ENCODE peak calls at places on chromosomes 13 and 19, in seven cellular contexts. N is right lobe of liver, D is astrocyte of the spinal cord, K is breast epithelium, U is gastrocnemius medialis, Z is psoas muscle, M is cardiac muscle cell. F is an unnamed sample.

GRCh38 chr19:32599736-32600157 is 18.8 kb downstream of the PDCD5 start:
- DNase-seq in N (no peak), U (no peak), Z (no peak), K (no peak), M (peak), D (peak), F (peak)

GRCh38 chr13:104408733-104409132 is 1342.5 kb upstream of the SLC10A2 start:
- DNase-seq in D (peak), Z (no peak), K (no peak), U (no peak), N (no peak), M (peak), F (no peak)

GRCh38 chr13:112684444-112684843 is 5.4 kb upstream of the ATP11A start:
- DNase-seq in N (no peak), D (no peak), U (no peak), K (peak), Z (no peak), M (no peak), F (no peak)

GRCh38 chr13:42758515-42758914 is 22.9 kb upstream of the FAM216B start:
- DNase-seq in D (no peak), N (no peak), Z (no peak), U (no peak), K (no peak), M (no peak), F (no peak)

GRCh38 chr19:9052894-9053293 is 34.0 kb upstream of the OR1M1 start:
- DNase-seq in N (no peak), M (no peak), U (no peak), K (no peak), Z (no peak), D (no peak), F (no peak)

GRCh38 chr13:75444016-75444415 is 38.0 kb downstream of the TBC1D4 start:
- DNase-seq in Z (no peak), K (no peak), U (no peak), N (no peak), M (no peak), D (no peak), F (no peak)

GRCh38 chr13:104843328-104843727 is 1692.1 kb downstream of the EFNB2 start:
- DNase-seq in M (no peak), U (no peak), N (no peak), Z (no peak), K (no peak), D (no peak), F (no peak)

GRCh38 chr13:60765700-60766411 is 368.8 kb downstream of the TDRD3 start:
- DNase-seq in D (peak), Z (no peak), M (peak), N (no peak), U (no peak), K (no peak), F (peak)

GRCh38 chr13:59906413-59907027 is 257.2 kb downstream of the DIAPH3 start:
- DNase-seq in U (no peak), M (peak), K (no peak), N (no peak), Z (no peak), D (peak), F (peak)

GRCh38 chr13:112443191-112444000 is 67.2 kb downstream of the SPACA7 start:
- DNase-seq in D (no peak), N (no peak), K (no peak), Z (no peak), M (no peak), U (no peak), F (no peak)

GRCh38 chr13:23504188-23504587 is 66.0 kb upstream of the TNFRSF19 start:
- DNase-seq in U (no peak), N (no peak), M (no peak), Z (no peak), D (no peak), K (no peak), F (no peak)

GRCh38 chr13:78606471-78607408 is 3.4 kb upstream of the POU4F1 start:
- DNase-seq in Z (no peak), K (no peak), M (no peak), D (no peak), U (no peak), N (no peak), F (no peak)

GRCh38 chr13:49828452-49828851 is 36.0 kb upstream of the KPNA3 start:
- DNase-seq in U (no peak), M (no peak), D (no peak), K (no peak), Z (no peak), N (no peak), F (no peak)

GRCh38 chr13:41268764-41269163 is 5.4 kb upstream of the MTRF1 start:
- DNase-seq in Z (no peak), U (no peak), M (peak), N (no peak), D (peak), K (no peak), F (no peak)

GRCh38 chr13:51675385-51675784 is 91.1 kb downstream of the WDFY2 start:
- DNase-seq in Z (no peak), K (no peak), M (no peak), N (no peak), U (no peak), D (no peak), F (no peak)

GRCh38 chr13:48431431-48431830 is 18.5 kb upstream of the LPAR6 start:
- DNase-seq in M (peak), D (peak), K (no peak), Z (no peak), N (no peak), U (no peak), F (no peak)

GRCh38 chr19:55179570-55180484 is at the start of gene SYT5:
- DNase-seq in M (peak), U (no peak), K (no peak), D (no peak), N (peak), Z (no peak), F (no peak)

DNA sequence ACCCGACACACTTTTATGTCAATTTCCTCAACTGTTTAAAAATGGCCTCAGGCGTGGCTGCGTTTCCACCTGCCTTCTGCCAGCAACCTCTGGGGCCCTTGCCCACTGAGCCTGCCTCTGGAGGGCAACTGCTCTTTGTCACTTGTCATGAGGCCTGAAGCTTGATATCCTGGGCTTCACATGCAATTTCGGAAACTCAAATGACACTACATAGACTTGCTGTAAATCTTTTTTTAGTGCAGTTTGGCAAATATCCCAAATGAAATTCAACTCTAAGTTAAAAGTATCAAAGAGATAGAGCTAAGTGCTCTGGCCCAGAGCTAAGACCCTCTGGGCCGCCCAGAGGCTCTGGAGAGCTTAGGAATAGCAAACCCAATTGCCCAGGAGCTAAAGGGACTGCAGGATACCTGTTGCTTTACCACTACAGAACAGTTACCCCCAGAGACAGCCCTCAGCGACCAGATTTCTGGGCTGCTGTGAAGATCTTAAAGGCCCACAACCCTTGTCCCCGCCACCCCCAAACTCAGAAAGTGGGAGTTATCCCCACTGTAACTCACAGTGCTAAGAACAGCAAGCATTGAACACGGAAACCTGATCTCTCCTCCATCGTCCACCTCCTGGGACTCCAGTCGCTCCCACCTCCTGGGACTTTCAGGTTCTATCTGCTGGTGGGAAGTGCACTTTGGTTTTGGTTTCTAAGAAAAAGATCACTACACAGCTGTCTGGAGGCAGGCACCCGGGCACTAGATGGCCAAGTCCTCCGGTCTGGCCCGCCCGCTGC is 19.4 kb downstream of the GJA3 start:
- DNase-seq in Z (no peak), M (no peak), D (no peak), N (no peak), K (no peak), U (no peak), F (no peak)
- H3K4me3 ChIP-seq in Z (peak), M (no peak), D (no peak), N (no peak), K (no peak), U (peak), F (no peak)

GRCh38 chr19:57779220-57779845 is 9.9 kb downstream of the ZNF586 start:
- DNase-seq in Z (no peak), N (no peak), K (no peak), M (no peak), U (no peak), D (peak), F (peak)

GRCh38 chr19:57778358-57778757 is 8.9 kb downstream of the ZNF586 start:
- DNase-seq in N (no peak), K (no peak), M (no peak), U (no peak), Z (no peak), D (no peak), F (no peak)

GRCh38 chr19:57773488-57773887 is 4.0 kb downstream of the ZNF586 start:
- DNase-seq in D (no peak), U (no peak), M (no peak), K (no peak), Z (no peak), N (no peak), F (no peak)

GRCh38 chr19:57771417-57771816 is 1.9 kb downstream of the ZNF586 start:
- DNase-seq in Z (no peak), N (no peak), U (no peak), M (no peak), D (no peak), K (no peak), F (no peak)

GRCh38 chr19:57776764-57777296 is 7.4 kb downstream of the ZNF586 start:
- DNase-seq in Z (no peak), K (no peak), N (no peak), M (no peak), U (no peak), D (no peak), F (no peak)
- TF ChIP-seq CTCF in Z (no peak), K (no peak), N (no peak), M (no peak), U (no peak), D (no peak), F (no peak)

GRCh38 chr19:1130801-1131717 is 27.3 kb downstream of the GPX4 start:
- DNase-seq in K (no peak), D (no peak), M (peak), N (no peak), U (no peak), Z (no peak), F (peak)

GRCh38 chr19:1131718-1132552 is 28.1 kb downstream of the GPX4 start:
- DNase-seq in Z (peak), N (peak), M (peak), D (peak), K (peak), U (peak), F (peak)

GRCh38 chr19:1134431-1134830 is 30.6 kb downstream of the GPX4 start:
- DNase-seq in Z (no peak), D (no peak), N (no peak), K (no peak), M (peak), U (no peak), F (peak)

GRCh38 chr19:1133471-1133929 is 29.7 kb downstream of the GPX4 start:
- DNase-seq in U (no peak), Z (no peak), K (no peak), N (no peak), D (no peak), M (peak), F (no peak)

DNA sequence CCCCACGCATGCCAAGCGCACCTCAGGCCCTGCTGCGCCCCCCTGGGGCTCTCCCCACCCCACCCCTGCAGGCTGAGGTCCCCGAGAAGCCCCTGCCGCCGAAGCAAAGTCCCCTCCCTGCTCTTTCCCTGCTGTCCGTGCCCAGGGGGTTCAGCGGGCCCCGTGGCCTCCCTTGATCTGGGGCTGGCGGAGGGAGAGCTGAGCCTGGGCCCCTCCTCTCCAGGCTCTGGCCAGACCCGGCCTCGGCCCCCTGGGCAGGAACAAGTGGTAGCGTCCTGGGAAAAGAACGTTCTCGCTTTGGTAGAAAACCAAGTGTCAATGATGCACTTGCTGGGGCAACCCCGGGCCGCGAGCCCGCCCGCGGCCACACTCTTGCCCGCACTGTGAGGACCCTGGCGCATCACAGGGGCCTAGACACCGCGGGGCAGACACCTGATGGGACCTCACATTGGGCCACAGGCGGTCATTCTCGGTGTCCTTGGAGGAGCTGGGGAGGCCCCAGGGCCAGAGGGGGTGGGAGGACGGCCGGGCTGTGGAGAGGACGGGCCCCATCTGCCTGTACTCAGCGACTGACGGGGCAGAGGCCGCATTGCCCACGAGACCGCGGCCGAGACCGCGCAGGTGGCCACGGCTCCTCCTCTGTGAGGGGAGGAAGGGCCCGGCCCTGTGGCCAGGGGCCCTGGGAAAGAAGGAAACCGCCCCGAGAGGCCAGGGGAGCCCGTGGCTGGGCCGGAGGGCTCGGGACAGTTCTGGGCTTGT is 29.0 kb downstream of the GPX4 start:
- DNase-seq in Z (no peak), N (no peak), D (no peak), M (peak), K (no peak), U (no peak), F (no peak)
- H3K4me3 ChIP-seq in Z (peak), N (peak), D (peak), M (no peak), K (peak), U (peak), F (peak)

DNA sequence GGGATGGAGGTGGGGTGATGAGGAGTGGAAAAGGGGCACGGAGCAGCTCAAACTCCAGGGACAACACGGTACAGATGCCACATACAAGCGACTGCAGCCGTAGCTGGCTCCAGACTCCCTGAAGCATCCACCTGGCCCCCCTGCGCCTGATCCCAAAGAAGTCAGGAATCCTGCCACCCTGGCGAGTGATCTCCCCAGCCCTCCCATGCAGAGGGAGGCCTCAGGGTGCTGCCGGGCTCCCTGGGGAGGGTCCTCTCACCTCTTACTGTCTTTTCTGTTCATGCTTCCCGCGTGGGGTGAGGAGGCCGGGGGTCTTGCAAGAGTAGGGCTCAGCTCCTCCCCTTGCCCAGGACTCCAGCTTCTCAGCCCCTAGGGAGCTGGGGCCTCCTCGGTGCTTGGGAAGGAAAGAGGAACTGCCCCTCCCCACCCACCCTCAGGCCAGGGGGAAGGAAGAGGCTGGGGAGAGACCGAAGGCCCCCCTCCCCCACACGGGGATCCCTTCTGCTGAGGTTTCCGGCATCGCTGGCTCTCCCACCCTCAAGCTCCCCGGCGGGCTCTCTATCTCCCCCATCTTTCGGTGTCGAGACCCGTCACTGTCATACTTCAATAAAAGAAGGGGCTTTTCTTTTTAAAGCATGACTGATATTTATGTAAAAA is at the start of gene RASGRP4:
- DNase-seq in N (peak), U (no peak), D (no peak), K (no peak), Z (no peak), M (peak), F (no peak)
- TF ChIP-seq CTCF in N (no peak), U (no peak), D (no peak), K (no peak), Z (no peak), M (no peak), F (no peak)

DNA sequence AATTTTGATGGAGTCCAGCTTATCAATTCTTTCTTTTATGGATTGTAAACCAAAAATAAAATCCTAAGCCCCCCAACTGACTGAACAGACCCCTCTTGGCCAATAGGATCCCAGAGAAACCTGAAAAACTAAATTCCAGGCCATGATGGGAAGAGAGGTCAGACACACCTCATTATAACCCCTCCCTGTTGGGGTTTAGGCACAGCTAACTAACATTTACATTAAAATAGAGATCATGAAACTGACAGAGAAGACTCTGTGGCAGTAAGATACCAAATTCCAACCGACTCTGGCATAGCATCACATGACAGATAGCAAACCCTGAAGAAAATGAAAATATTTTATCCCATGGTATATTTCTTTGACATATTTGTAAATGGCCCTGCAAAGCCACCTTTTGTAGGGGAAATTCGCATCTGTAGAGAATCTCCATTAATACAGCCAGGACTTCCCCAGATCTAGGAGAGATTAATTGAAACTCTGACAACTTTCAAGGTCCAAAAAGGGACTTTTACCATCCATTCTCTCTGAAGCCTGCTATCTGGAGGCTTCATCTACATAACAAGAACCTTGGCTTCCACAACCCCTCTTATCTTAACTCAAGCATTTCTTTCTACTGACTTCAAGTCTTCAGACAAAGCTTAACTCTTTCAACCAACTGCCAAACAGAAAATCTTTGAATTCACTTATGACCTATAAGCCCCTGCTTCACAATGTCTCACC is 27.0 kb upstream of the GAS6 start:
- DNase-seq in M (no peak), U (no peak), D (no peak), N (no peak), Z (no peak), K (no peak), F (peak)
- H3K4me3 ChIP-seq in M (no peak), U (no peak), D (no peak), N (no peak), Z (no peak), K (no peak), F (no peak)

GRCh38 chr13:30354481-30355404 is 47.4 kb upstream of the KATNAL1 start:
- DNase-seq in Z (no peak), D (no peak), K (no peak), N (no peak), U (no peak), M (no peak), F (no peak)

GRCh38 chr13:30353060-30353459 is 45.7 kb upstream of the KATNAL1 start:
- DNase-seq in U (no peak), Z (no peak), N (no peak), D (no peak), M (no peak), K (no peak), F (no peak)

GRCh38 chr13:30355839-30356238 is 48.5 kb upstream of the KATNAL1 start:
- DNase-seq in K (no peak), N (no peak), M (no peak), Z (no peak), D (no peak), U (no peak), F (no peak)

GRCh38 chr13:30353601-30354000 is 46.2 kb upstream of the KATNAL1 start:
- DNase-seq in K (no peak), U (no peak), D (no peak), N (no peak), M (no peak), Z (no peak), F (no peak)

DNA sequence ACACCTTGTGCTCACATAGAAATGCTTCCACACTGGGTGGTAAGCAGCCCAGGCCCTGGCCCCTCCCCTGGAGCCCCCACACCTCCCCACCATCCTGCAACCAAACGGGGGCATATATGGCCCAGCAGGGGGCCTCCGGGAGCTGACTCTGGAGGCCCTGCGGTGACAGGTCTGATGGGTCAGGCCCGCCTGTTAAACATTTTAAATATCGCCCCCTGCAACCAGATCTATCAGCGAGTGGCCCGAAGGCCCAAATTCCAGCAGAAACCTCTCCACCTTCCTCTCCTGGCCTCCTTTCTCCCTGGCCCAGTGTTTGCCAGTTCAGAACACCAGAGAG is 48.0 kb upstream of the KATNAL1 start:
- DNase-seq in M (no peak), Z (no peak), N (peak), D (no peak), K (no peak), U (no peak), F (no peak)
- TF ChIP-seq CTCF in M (peak), Z (peak), N (peak), D (peak), K (no peak), U (no peak), F (peak)

GRCh38 chr19:43474487-43474886 is 9.1 kb upstream of the LYPD3 start:
- DNase-seq in Z (no peak), K (no peak), N (no peak), D (no peak), U (no peak), M (no peak), F (no peak)
- H3K4me3 ChIP-seq in Z (peak), K (peak), N (no peak), D (no peak), U (no peak), M (peak), F (no peak)

GRCh38 chr19:10812902-10813404 is 23.1 kb downstream of the TMED1 start:
- DNase-seq in Z (peak), N (no peak), U (no peak), D (peak), M (peak), K (no peak), F (peak)
- TF ChIP-seq CTCF in Z (no peak), N (no peak), U (no peak), D (no peak), M (no peak), K (no peak), F (peak)

GRCh38 chr13:96617528-96617927 is 376.7 kb downstream of the OXGR1 start:
- DNase-seq in N (no peak), K (no peak), M (no peak), Z (no peak), U (no peak), D (no peak), F (no peak)
- H3K4me3 ChIP-seq in N (no peak), K (no peak), M (no peak), Z (no peak), U (no peak), D (no peak), F (no peak)

GRCh38 chr13:65660696-65661095 is 1569.4 kb downstream of the PCDH9 start:
- DNase-seq in M (no peak), N (no peak), K (no peak), Z (no peak), D (peak), U (no peak), F (no peak)

GRCh38 chr13:65653548-65654078 is 1576.5 kb downstream of the PCDH9 start:
- DNase-seq in M (no peak), D (no peak), N (no peak), Z (no peak), K (no peak), U (no peak), F (no peak)

GRCh38 chr13:65656740-65657329 is 1573.3 kb downstream of the PCDH9 start:
- DNase-seq in M (peak), Z (no peak), D (peak), K (no peak), U (no peak), N (no peak), F (peak)
- TF ChIP-seq CTCF in M (peak), Z (peak), D (peak), K (peak), U (no peak), N (peak), F (peak)

F was measured in fibroblast of the aortic adventitia.